ENCODE peak calls at places on chromosomes 1 and 21, in four cellular contexts. I is A549, F is K562, B is HepG2. C is an unnamed sample.

GRCh38 chr21:42214081-42214750 is 4.7 kb upstream of the ABCG1 start:
- DNase-seq in I (no peak), F (no peak), B (no peak), C (no peak)

GRCh38 chr1:185998391-185998790 is 264.2 kb downstream of the HMCN1 start:
- DNase-seq in I (no peak), F (no peak), B (no peak), C (no peak)

GRCh38 chr21:39562791-39563770 is 49.7 kb upstream of the B3GALT5 start:
- DNase-seq in B (no peak), F (no peak), I (no peak), C (no peak)

GRCh38 chr1:41673355-41673754 is 188.9 kb upstream of the EDN2 start:
- DNase-seq in F (no peak), I (no peak), B (no peak), C (no peak)

GRCh38 chr1:202806845-202807366 is 1.3 kb downstream of the KDM5B start:
- DNase-seq in I (no peak), B (no peak), F (no peak), C (peak; percentile 24)

GRCh38 chr21:43298546-43299440 is 128.1 kb downstream of the SIK1 start:
- DNase-seq in B (no peak), F (no peak), I (no peak), C (no peak)

GRCh38 chr1:27562021-27562420 is 41.9 kb downstream of the AHDC1 start:
- DNase-seq in B (no peak), I (no peak), F (peak; percentile 73), C (no peak)

GRCh38 chr1:230117694-230118093 is 50.7 kb downstream of the GALNT2 start:
- DNase-seq in B (no peak), I (no peak), F (no peak), C (no peak)

GRCh38 chr1:222443566-222443965 is 104.3 kb downstream of the HHIPL2 start:
- DNase-seq in B (no peak), F (no peak), I (no peak), C (no peak)

GRCh38 chr1:97412155-97412554 is 508.7 kb downstream of the DPYD start:
- DNase-seq in I (no peak), B (no peak), F (no peak), C (no peak)

GRCh38 chr21:44939532-44940115 is at the start of gene SLX9:
- DNase-seq in I (peak; percentile 72), F (peak; percentile 97), B (peak; percentile 62), C (peak; percentile 80)

GRCh38 chr1:215568287-215568692 is 1.2 kb downstream of the KCTD3 start:
- DNase-seq in F (peak; percentile 72), I (peak; percentile 24), B (no peak), C (no peak)

GRCh38 chr1:236185687-236186086 is 43.3 kb downstream of the GPR137B start:
- DNase-seq in F (no peak), B (no peak), I (no peak), C (no peak)

GRCh38 chr1:5099558-5099957 is 445.1 kb downstream of the AJAP1 start:
- DNase-seq in F (no peak), B (no peak), I (no peak), C (no peak)

GRCh38 chr1:206583461-206584264 is 28.6 kb downstream of the EIF2D start:
- DNase-seq in I (peak; percentile 72), B (peak; percentile 55), F (peak; percentile 90), C (peak; percentile 84)

GRCh38 chr1:7278045-7278444 is 492.8 kb downstream of the CAMTA1 start:
- DNase-seq in I (no peak), F (no peak), B (no peak), C (no peak)

GRCh38 chr1:156601122-156601830 is at the start of gene GPATCH4:
- DNase-seq in I (peak; percentile 89), F (peak; percentile 78), B (peak; percentile 73), C (peak; percentile 81)

GRCh38 chr21:42572906-42573495 is 59.3 kb downstream of the SLC37A1 start:
- DNase-seq in I (no peak), B (no peak), F (no peak), C (peak; percentile 4)

GRCh38 chr1:50422946-50423669 is at the start of gene DMRTA2:
- DNase-seq in B (no peak), F (no peak), I (peak; percentile 87), C (peak; percentile 76)

GRCh38 chr1:94527447-94528031 is 14.0 kb downstream of the F3 start:
- DNase-seq in B (no peak), I (no peak), F (peak; percentile 28), C (no peak)

GRCh38 chr1:28507247-28507645 is 1.4 kb downstream of the RCC1 start:
- DNase-seq in B (no peak), I (no peak), F (no peak), C (no peak)

GRCh38 chr1:26284597-26285351 is 4.9 kb downstream of the SH3BGRL3 start:
- DNase-seq in I (peak; percentile 64), F (peak; percentile 91), B (peak; percentile 44), C (peak; percentile 86)

GRCh38 chr1:16172232-16172830 is 16.5 kb upstream of the EPHA2 start:
- DNase-seq in B (no peak), F (peak; percentile 36), I (no peak), C (no peak)

GRCh38 chr1:16174261-16174871 is 18.5 kb upstream of the EPHA2 start:
- DNase-seq in F (no peak), B (no peak), I (no peak), C (no peak)

GRCh38 chr1:16173447-16174260 is 17.8 kb upstream of the EPHA2 start:
- DNase-seq in F (peak; percentile 48), B (no peak), I (no peak), C (no peak)

GRCh38 chr1:16171314-16172223 is 15.7 kb upstream of the EPHA2 start:
- DNase-seq in F (no peak), B (no peak), I (no peak), C (no peak)

DNA sequence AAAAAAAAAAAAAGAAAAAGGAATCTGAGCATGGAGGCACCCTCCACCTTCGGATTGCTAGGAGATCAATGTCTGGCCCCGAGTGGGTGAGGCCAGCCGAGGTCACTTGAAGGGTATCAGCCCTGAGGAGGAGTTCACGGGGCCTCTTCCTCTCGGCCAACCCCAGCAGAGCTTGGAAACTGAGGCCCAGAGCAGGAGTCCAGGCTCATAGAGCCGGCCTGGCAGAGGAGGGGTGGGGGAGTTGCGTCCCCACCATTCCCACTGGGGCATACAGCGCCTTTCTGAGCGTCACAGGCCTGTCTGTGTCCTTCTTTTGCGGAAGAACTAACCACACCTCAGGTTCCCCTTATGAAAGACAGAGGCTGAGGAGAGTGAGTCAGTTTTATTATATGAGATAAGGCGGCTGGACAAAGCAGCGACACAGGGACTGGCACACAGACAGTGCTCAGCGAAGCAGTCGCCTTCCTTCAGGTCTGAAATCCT is 17.1 kb upstream of the EPHA2 start:
- DNase-seq in B (no peak), I (no peak), F (peak; percentile 64), C (no peak)
- TF ChIP-seq NR3C1 in B (no peak), I (no peak), F (no peak), C (no peak)

GRCh38 chr1:167934407-167935251 is 1.9 kb upstream of the DCAF6 start:
- DNase-seq in F (no peak), B (no peak), I (no peak), C (no peak)

GRCh38 chr1:167936930-167937708 is at the start of gene MPC2:
- DNase-seq in B (peak; percentile 62), F (peak; percentile 66), I (peak; percentile 81), C (peak; percentile 70)

GRCh38 chr1:167933779-167934178 is 2.7 kb upstream of the DCAF6 start:
- DNase-seq in F (no peak), I (no peak), B (no peak), C (no peak)

GRCh38 chr1:167936068-167936929 is at the start of gene DCAF6:
- DNase-seq in F (peak; percentile 98), I (peak; percentile 97), B (peak; percentile 97), C (peak; percentile 96)

GRCh38 chr1:167935252-167936067 is 1.0 kb upstream of the DCAF6 start:
- DNase-seq in B (peak; percentile 63), I (peak; percentile 41), F (no peak), C (no peak)
- TF ChIP-seq ESRRA in B (peak; percentile 73), I (peak; percentile 12), F (peak; percentile 68), C (no peak)

GRCh38 chr1:98991127-98992003 is 13.3 kb downstream of the PLPPR5 start:
- DNase-seq in B (peak; percentile 21), I (no peak), F (no peak), C (no peak)

GRCh38 chr1:98985687-98986086 is 19.0 kb downstream of the PLPPR5 start:
- DNase-seq in B (no peak), F (no peak), I (no peak), C (no peak)

GRCh38 chr1:98992844-98993243 is 11.8 kb downstream of the PLPPR5 start:
- DNase-seq in B (no peak), I (no peak), F (no peak), C (no peak)

DNA sequence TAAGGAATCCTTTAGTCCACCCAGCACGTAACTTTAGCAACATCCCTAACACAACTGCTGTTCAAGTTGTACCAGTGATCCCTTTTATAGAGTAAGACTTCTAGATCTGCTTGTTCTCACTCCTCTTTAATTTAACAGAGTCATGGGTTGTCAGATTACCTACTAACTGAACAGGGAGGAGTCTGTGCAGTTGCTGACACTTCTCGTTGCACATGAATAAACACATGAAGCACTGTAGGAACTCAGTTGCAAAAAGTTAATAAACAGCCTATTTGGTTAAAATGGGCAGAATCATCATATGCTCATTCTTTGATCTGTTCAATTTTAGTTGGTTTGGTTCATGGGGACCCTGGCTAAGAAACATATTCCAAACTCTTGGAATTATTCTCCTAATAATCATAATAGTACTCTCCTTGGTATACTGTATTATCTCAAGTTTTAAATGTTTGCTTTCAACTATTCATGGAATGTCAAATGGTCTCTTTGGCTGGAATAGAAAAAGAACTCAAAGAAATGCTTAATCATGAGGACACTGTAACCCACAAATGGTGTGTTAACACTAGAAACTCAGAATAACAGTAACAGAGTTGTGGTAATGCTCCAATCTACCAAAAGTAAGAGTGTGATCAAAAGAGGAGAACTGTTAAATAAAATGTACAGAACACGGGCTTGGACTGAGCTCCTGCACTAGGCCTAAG is 15.6 kb downstream of the PLPPR5 start:
- DNase-seq in I (no peak), F (no peak), B (no peak), C (no peak)
- TF ChIP-seq NR3C1 in I (no peak), F (no peak), B (no peak), C (no peak)

GRCh38 chr1:224786533-224787249 is 142.8 kb upstream of the DNAH14 start:
- DNase-seq in B (no peak), F (no peak), I (no peak), C (no peak)

GRCh38 chr1:224795591-224795990 is 133.9 kb upstream of the DNAH14 start:
- DNase-seq in B (no peak), I (no peak), F (no peak), C (no peak)

GRCh38 chr1:224785622-224786021 is 143.9 kb upstream of the DNAH14 start:
- DNase-seq in F (no peak), B (no peak), I (no peak), C (no peak)

GRCh38 chr1:224789311-224789710 is 140.2 kb upstream of the DNAH14 start:
- DNase-seq in I (no peak), B (no peak), F (no peak), C (no peak)

DNA sequence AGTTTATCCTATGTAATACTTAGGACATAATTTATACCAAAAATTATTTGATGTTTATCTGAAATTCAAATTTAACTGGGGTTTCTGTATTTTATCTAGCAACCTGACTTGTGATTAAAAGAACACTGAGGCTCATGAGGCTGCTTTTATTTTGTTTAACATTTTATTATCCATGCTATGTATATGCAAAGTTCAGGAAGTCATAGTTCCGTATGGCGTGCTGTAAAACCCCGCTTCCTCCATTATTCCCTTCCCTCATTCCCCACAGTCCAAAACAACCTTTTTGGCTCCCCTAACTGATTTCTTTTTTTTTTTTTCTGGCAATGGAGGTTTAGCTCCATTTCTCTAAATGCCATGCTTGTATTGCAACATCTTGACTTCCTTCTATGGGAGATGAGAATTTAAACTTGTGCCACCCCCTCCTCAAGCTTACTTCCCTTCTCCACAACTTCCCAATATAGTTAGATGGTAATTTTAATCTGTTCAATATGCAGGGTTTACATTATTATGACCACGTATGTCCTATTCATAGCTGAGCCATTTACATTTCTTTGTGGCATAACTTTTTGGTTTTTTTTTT is 138.0 kb upstream of the DNAH14 start:
- DNase-seq in B (no peak), I (no peak), F (no peak), C (no peak)
- TF ChIP-seq ESRRA in B (no peak), I (no peak), F (no peak), C (no peak)